ENCODE peak calls at places on chromosome 13, in four cellular contexts. One of them, this sample, is unnamed.

GRCh38 chr13:31072041-31072440 is 89.7 kb downstream of the HSPH1 start:
- DNase-seq in T-cell: no peak
- DNase-seq in D341Med: no peak
- DNase-seq in NCI-H1092 treated with DMSO at 0.1 percent for 48 hours: no peak
- DNase-seq in this sample: no peak

GRCh38 chr13:76969488-76970365 is 21.4 kb downstream of the ACOD1 start:
- DNase-seq in T-cell: no peak
- DNase-seq in D341Med: no peak
- DNase-seq in NCI-H1092 treated with DMSO at 0.1 percent for 48 hours: no peak
- DNase-seq in this sample: no peak

GRCh38 chr13:32147976-32148375 is 116.4 kb downstream of the FRY start:
- DNase-seq in T-cell: no peak
- DNase-seq in D341Med: no peak
- DNase-seq in NCI-H1092 treated with DMSO at 0.1 percent for 48 hours: no peak
- DNase-seq in this sample: no peak

GRCh38 chr13:65453982-65454381 is 1776.2 kb downstream of the PCDH9 start:
- DNase-seq in T-cell: no peak
- DNase-seq in D341Med: no peak
- DNase-seq in NCI-H1092 treated with DMSO at 0.1 percent for 48 hours: no peak
- DNase-seq in this sample: no peak

GRCh38 chr13:30895773-30896172 is 10.3 kb upstream of the MEDAG start:
- DNase-seq in T-cell: no peak
- DNase-seq in D341Med: no peak
- DNase-seq in NCI-H1092 treated with DMSO at 0.1 percent for 48 hours: no peak
- DNase-seq in this sample: no peak

GRCh38 chr13:88063741-88064140 is 392.6 kb downstream of the SLITRK5 start:
- DNase-seq in T-cell: no peak
- DNase-seq in D341Med: no peak
- DNase-seq in NCI-H1092 treated with DMSO at 0.1 percent for 48 hours: no peak
- DNase-seq in this sample: no peak

GRCh38 chr13:100674363-100674847 is at the start of gene TMTC4:
- DNase-seq in T-cell: no peak
- DNase-seq in D341Med: no peak
- DNase-seq in NCI-H1092 treated with DMSO at 0.1 percent for 48 hours: peak
- DNase-seq in this sample: no peak

GRCh38 chr13:114101831-114102520 is 30.4 kb downstream of the RASA3 start:
- DNase-seq in T-cell: no peak
- DNase-seq in D341Med: no peak
- DNase-seq in NCI-H1092 treated with DMSO at 0.1 percent for 48 hours: no peak
- DNase-seq in this sample: no peak

GRCh38 chr13:31159306-31159705 is 2.4 kb downstream of the HSPH1 start:
- DNase-seq in T-cell: no peak
- DNase-seq in D341Med: no peak
- DNase-seq in NCI-H1092 treated with DMSO at 0.1 percent for 48 hours: no peak
- DNase-seq in this sample: no peak

GRCh38 chr13:67148219-67148583 is 81.9 kb downstream of the PCDH9 start:
- DNase-seq in T-cell: no peak
- DNase-seq in D341Med: no peak
- DNase-seq in NCI-H1092 treated with DMSO at 0.1 percent for 48 hours: no peak
- DNase-seq in this sample: no peak

GRCh38 chr13:29448124-29448685 is 147.3 kb downstream of the SLC7A1 start:
- DNase-seq in T-cell: no peak
- DNase-seq in D341Med: no peak
- DNase-seq in NCI-H1092 treated with DMSO at 0.1 percent for 48 hours: no peak
- DNase-seq in this sample: no peak

GRCh38 chr13:21318891-21319532 is 140.1 kb downstream of the ZDHHC20 start:
- DNase-seq in T-cell: no peak
- DNase-seq in D341Med: no peak
- DNase-seq in NCI-H1092 treated with DMSO at 0.1 percent for 48 hours: no peak
- DNase-seq in this sample: no peak

GRCh38 chr13:30739646-30740642 is 4.6 kb downstream of the ALOX5AP start:
- DNase-seq in T-cell: peak
- DNase-seq in D341Med: no peak
- DNase-seq in NCI-H1092 treated with DMSO at 0.1 percent for 48 hours: no peak
- DNase-seq in this sample: no peak

GRCh38 chr13:113774177-113775107 is 15.4 kb downstream of the TMEM255B start:
- DNase-seq in T-cell: no peak
- DNase-seq in D341Med: no peak
- DNase-seq in NCI-H1092 treated with DMSO at 0.1 percent for 48 hours: peak
- DNase-seq in this sample: no peak

GRCh38 chr13:72255908-72256307 is 388.9 kb upstream of the DACH1 start:
- DNase-seq in T-cell: no peak
- DNase-seq in D341Med: peak
- DNase-seq in NCI-H1092 treated with DMSO at 0.1 percent for 48 hours: peak
- DNase-seq in this sample: peak

GRCh38 chr13:41384749-41385503 is 72.4 kb upstream of the RGCC start:
- DNase-seq in T-cell: no peak
- DNase-seq in D341Med: no peak
- DNase-seq in NCI-H1092 treated with DMSO at 0.1 percent for 48 hours: no peak
- DNase-seq in this sample: no peak